ENCODE peak calls at places on chromosome 3, in eight cellular contexts. H, Z, A, Q, N, M, J and S are unnamed samples.

GRCh38 chr3:134428396-134428795 is 54.1 kb upstream of the AMOTL2 start:
- DNase-seq in A (no peak), N (no peak), J (no peak), M (no peak), H (no peak), Q (no peak), Z (no peak), S (no peak)

GRCh38 chr3:73624363-73625123 is at the start of gene PDZRN3:
- DNase-seq in N (peak; percentile 47), M (peak; percentile 50), Z (peak; percentile 56), H (no peak), A (peak; percentile 33), J (peak; percentile 92), Q (no peak), S (peak; percentile 64)

GRCh38 chr3:101039285-101039684 is 46.1 kb upstream of the ABI3BP start:
- DNase-seq in Z (peak; percentile 60), M (no peak), H (no peak), N (no peak), A (peak; percentile 25), J (no peak), Q (no peak), S (no peak)

GRCh38 chr3:102183623-102184022 is 251.2 kb upstream of the ZPLD1 start:
- DNase-seq in J (no peak), H (no peak), A (no peak), Q (no peak), N (no peak), Z (no peak), M (no peak), S (no peak)

GRCh38 chr3:189507856-189508255 is 123.3 kb upstream of the TP63 start:
- DNase-seq in H (no peak), N (no peak), Z (no peak), Q (no peak), A (no peak), M (no peak), J (no peak), S (no peak)

GRCh38 chr3:155560594-155560993 is 184.3 kb downstream of the PLCH1 start:
- DNase-seq in J (no peak), M (no peak), N (no peak), H (no peak), A (no peak), Q (no peak), Z (peak; percentile 91), S (no peak)

GRCh38 chr3:63251499-63251898 is 26.6 kb upstream of the SYNPR start:
- DNase-seq in Q (no peak), A (no peak), H (no peak), Z (no peak), N (no peak), M (no peak), J (no peak), S (no peak)

GRCh38 chr3:125478321-125478720 is 41.7 kb downstream of the SNX4 start:
- DNase-seq in Q (no peak), J (no peak), M (no peak), Z (no peak), N (no peak), H (no peak), A (no peak), S (no peak)

GRCh38 chr3:85360742-85361387 is 402.1 kb downstream of the CADM2 start:
- DNase-seq in Z (peak; percentile 44), N (no peak), J (no peak), A (peak; percentile 72), Q (no peak), H (peak; percentile 31), M (peak; percentile 47), S (no peak)

GRCh38 chr3:65783117-65783516 is 255.6 kb downstream of the MAGI1 start:
- DNase-seq in A (no peak), H (no peak), N (no peak), M (no peak), J (no peak), Z (no peak), Q (no peak), S (no peak)

GRCh38 chr3:187985636-187986035 is 168.3 kb upstream of the LPP start:
- DNase-seq in J (no peak), Z (peak; percentile 54), H (no peak), A (no peak), N (no peak), M (no peak), Q (no peak), S (no peak)

GRCh38 chr3:5390221-5390620 is 202.7 kb downstream of the EDEM1 start:
- DNase-seq in N (no peak), Q (no peak), A (no peak), M (no peak), H (no peak), J (no peak), Z (no peak), S (no peak)

GRCh38 chr3:191246628-191247027 is 47.6 kb downstream of the OSTN start:
- DNase-seq in Z (peak; percentile 69), N (no peak), Q (no peak), M (no peak), A (no peak), J (no peak), H (no peak), S (no peak)